ENCODE peak calls at places on chromosome 14, in nine cellular contexts. C is activated T-cell treated with anti-CD3 and anti-CD28 coated beads, Interleukin-2, amount 50 U/mL, for 48 hours; N is nucleus accumbens; Y is SK-N-DZ; Z is tibial artery; A is RPMI7951; P is smooth muscle cell of the brain vasculature; H is retina; G is non-pigmented ciliary epithelial cell. T is an unnamed sample.

GRCh38 chr14:54350196-54350595 is 46.6 kb upstream of the CDKN3 start:
- DNase-seq in C (no peak), N (no peak), Y (no peak), Z (no peak), A (no peak), P (no peak), H (no peak), G (no peak), T (no peak)

GRCh38 chr14:64845878-64846277 is 33.8 kb downstream of the SPTB start:
- DNase-seq in C (no peak), N (no peak), Y (peak), Z (no peak), A (peak), P (no peak), H (no peak), G (peak), T (no peak)

GRCh38 chr14:20782280-20782890 is 1.3 kb downstream of the RNASE6 start:
- DNase-seq in C (peak), N (no peak), Y (no peak), Z (no peak), A (peak), P (no peak), H (no peak), G (no peak), T (no peak)

GRCh38 chr14:63438065-63438757 is 105.0 kb downstream of the PPP2R5E start:
- DNase-seq in C (no peak), N (no peak), Y (no peak), Z (peak), A (peak), P (peak), H (no peak), G (peak), T (no peak)

GRCh38 chr14:56659964-56660551 is 80.5 kb downstream of the TMEM260 start:
- DNase-seq in C (no peak), N (no peak), Y (peak), Z (no peak), A (peak), P (no peak), H (peak), G (peak), T (no peak)

GRCh38 chr14:46985529-46986137 is 334.1 kb upstream of the RPL10L start:
- DNase-seq in C (no peak), N (no peak), Y (no peak), Z (no peak), A (no peak), P (no peak), H (peak), G (no peak), T (no peak)

GRCh38 chr14:60753264-60754126 is 18.9 kb downstream of the MNAT1 start:
- DNase-seq in C (peak), N (no peak), Y (no peak), Z (no peak), A (peak), P (no peak), H (no peak), G (no peak), T (no peak)

GRCh38 chr14:72855913-72856312 is 38.0 kb downstream of the DPF3 start:
- DNase-seq in C (no peak), N (no peak), Y (no peak), Z (no peak), A (peak), P (no peak), H (no peak), G (no peak), T (no peak)

GRCh38 chr14:102213470-102213869 is 73.8 kb downstream of the WDR20 start:
- DNase-seq in C (no peak), N (no peak), Y (no peak), Z (no peak), A (no peak), P (no peak), H (no peak), G (no peak), T (no peak)

GRCh38 chr14:100887728-100888335 is 15.7 kb downstream of the RTL1 start:
- DNase-seq in C (no peak), N (no peak), Y (no peak), Z (no peak), A (no peak), P (no peak), H (no peak), G (no peak), T (no peak)

GRCh38 chr14:23321572-23322547 is 603 bp downstream of the PABPN1 start:
- DNase-seq in C (peak), N (no peak), Y (peak), Z (peak), A (peak), P (no peak), H (peak), G (no peak), T (peak)

GRCh38 chr14:71698027-71698426 is 234.2 kb upstream of the RGS6 start:
- DNase-seq in C (no peak), N (no peak), Y (no peak), Z (no peak), A (peak), P (no peak), H (no peak), G (no peak), T (no peak)

GRCh38 chr14:67166450-67166853 is 22.8 kb upstream of the GARIN2 start:
- DNase-seq in C (peak), N (no peak), Y (peak), Z (no peak), A (peak), P (peak), H (peak), G (no peak), T (peak)

GRCh38 chr14:104559769-104560585 is 19.6 kb upstream of the C14orf180 start:
- DNase-seq in C (no peak), N (no peak), Y (no peak), Z (no peak), A (no peak), P (no peak), H (peak), G (no peak), T (no peak)

GRCh38 chr14:42391146-42391821 is 784.6 kb downstream of the LRFN5 start:
- DNase-seq in C (no peak), N (no peak), Y (no peak), Z (no peak), A (no peak), P (no peak), H (no peak), G (no peak), T (no peak)

GRCh38 chr14:87805315-87805723 is 187.7 kb downstream of the GALC start:
- DNase-seq in C (peak), N (no peak), Y (peak), Z (peak), A (no peak), P (no peak), H (no peak), G (no peak), T (peak)

GRCh38 chr14:100132903-100133510 is 26.4 kb downstream of the DEGS2 start:
- DNase-seq in C (no peak), N (no peak), Y (no peak), Z (no peak), A (peak), P (no peak), H (no peak), G (no peak), T (no peak)

GRCh38 chr14:75542585-75543091 is 20.4 kb downstream of the BATF start:
- DNase-seq in C (peak), N (no peak), Y (no peak), Z (peak), A (no peak), P (no peak), H (no peak), G (no peak), T (no peak)

GRCh38 chr14:37036669-37037341 is 135.6 kb downstream of the SLC25A21 start:
- DNase-seq in C (no peak), N (no peak), Y (no peak), Z (no peak), A (no peak), P (no peak), H (no peak), G (no peak), T (no peak)

GRCh38 chr14:89773644-89774316 is 180.8 kb downstream of the EFCAB11 start:
- DNase-seq in C (peak), N (no peak), Y (peak), Z (no peak), A (peak), P (no peak), H (peak), G (no peak), T (peak)